ENCODE peak calls at places on chromosomes 3 and 15, in six cellular contexts. L, V, G, P, Y and A are unnamed samples.

GRCh38 chr3:187943677-187944390 is 198.6 kb upstream of the BCL6 start:
- DNase-seq in L (no peak), V (no peak), G (no peak), P (no peak), Y (no peak), A (no peak)

GRCh38 chr3:197503652-197504051 is 52.1 kb downstream of the BDH1 start:
- DNase-seq in L (no peak), V (no peak), G (no peak), P (no peak), Y (no peak), A (no peak)

GRCh38 chr3:121488628-121489027 is 57.2 kb downstream of the POLQ start:
- DNase-seq in L (no peak), V (peak; percentile 2), G (no peak), P (no peak), Y (no peak), A (no peak)

GRCh38 chr3:146350852-146351251 is 99.9 kb upstream of the PLSCR4 start:
- DNase-seq in L (no peak), V (no peak), G (no peak), P (no peak), Y (no peak), A (no peak)

GRCh38 chr3:71345429-71346027 is 238.0 kb downstream of the FOXP1 start:
- DNase-seq in L (no peak), V (no peak), G (no peak), P (no peak), Y (no peak), A (no peak)

GRCh38 chr15:39018966-39019365 is 454.4 kb upstream of the RASGRP1 start:
- DNase-seq in L (no peak), V (no peak), G (no peak), P (no peak), Y (no peak), A (no peak)

GRCh38 chr3:173663664-173664063 is 266.1 kb downstream of the NLGN1 start:
- DNase-seq in L (no peak), V (no peak), G (no peak), P (no peak), Y (no peak), A (no peak)

GRCh38 chr15:85503151-85503797 is 122.9 kb downstream of the AKAP13 start:
- DNase-seq in L (no peak), V (no peak), G (no peak), P (no peak), Y (no peak), A (no peak)

GRCh38 chr15:53869044-53869805 is 109.0 kb upstream of the UNC13C start:
- DNase-seq in L (no peak), V (no peak), G (no peak), P (no peak), Y (no peak), A (no peak)

GRCh38 chr3:13860001-13860400 is 19.9 kb downstream of the WNT7A start:
- DNase-seq in L (no peak), V (no peak), G (no peak), P (no peak), Y (no peak), A (no peak)

GRCh38 chr15:69673236-69673881 is 220.7 kb downstream of the RPLP1 start:
- DNase-seq in L (no peak), V (no peak), G (no peak), P (no peak), Y (no peak), A (no peak)

GRCh38 chr3:31041161-31041978 is 146.9 kb upstream of the GADL1 start:
- DNase-seq in L (no peak), V (peak; percentile 40), G (no peak), P (no peak), Y (no peak), A (no peak)

GRCh38 chr15:88331291-88331690 is 74.8 kb upstream of the NTRK3 start:
- DNase-seq in L (no peak), V (peak; percentile 85), G (peak; percentile 17), P (peak; percentile 49), Y (no peak), A (no peak)

GRCh38 chr3:30477149-30477921 is 129.1 kb upstream of the TGFBR2 start:
- DNase-seq in L (no peak), V (no peak), G (no peak), P (no peak), Y (no peak), A (no peak)

GRCh38 chr3:150061288-150062018 is 90.8 kb upstream of the PFN2 start:
- DNase-seq in L (no peak), V (no peak), G (no peak), P (no peak), Y (no peak), A (no peak)

GRCh38 chr3:125585595-125586223 is 9.6 kb downstream of the OSBPL11 start:
- DNase-seq in L (no peak), V (peak; percentile 63), G (no peak), P (peak; percentile 54), Y (no peak), A (peak; percentile 32)

GRCh38 chr3:14718539-14718938 is 43.6 kb downstream of the C3orf20 start:
- DNase-seq in L (no peak), V (no peak), G (no peak), P (no peak), Y (no peak), A (no peak)

GRCh38 chr15:70596354-70597055 is 166.9 kb downstream of the UACA start:
- DNase-seq in L (no peak), V (no peak), G (no peak), P (no peak), Y (no peak), A (no peak)

GRCh38 chr15:84749111-84749991 is 959 bp downstream of the ZNF592 start:
- DNase-seq in L (peak; percentile 65), V (peak; percentile 51), G (peak; percentile 23), P (peak; percentile 82), Y (peak; percentile 30), A (peak; percentile 7)

GRCh38 chr3:133887951-133888703 is 7.6 kb downstream of the RAB6B start:
- DNase-seq in L (no peak), V (no peak), G (no peak), P (no peak), Y (no peak), A (no peak)

GRCh38 chr3:69299344-69299743 is 86.5 kb downstream of the FRMD4B start:
- DNase-seq in L (no peak), V (no peak), G (no peak), P (no peak), Y (no peak), A (no peak)

GRCh38 chr15:94164202-94164807 is 67.1 kb upstream of the MCTP2 start:
- DNase-seq in L (peak; percentile 47), V (peak; percentile 77), G (no peak), P (peak; percentile 53), Y (no peak), A (peak; percentile 23)

GRCh38 chr3:149971403-149972075 is 844 bp upstream of the PFN2 start:
- DNase-seq in L (no peak), V (peak; percentile 82), G (no peak), P (peak; percentile 30), Y (peak; percentile 46), A (peak; percentile 39)

GRCh38 chr3:14439501-14440167 is 37.2 kb downstream of the SLC6A6 start:
- DNase-seq in L (peak; percentile 67), V (no peak), G (peak; percentile 80), P (no peak), Y (no peak), A (no peak)

GRCh38 chr15:52415628-52416027 is 113.1 kb downstream of the MYO5A start:
- DNase-seq in L (no peak), V (no peak), G (no peak), P (no peak), Y (no peak), A (no peak)

GRCh38 chr3:15521573-15521965 is at the start of gene COLQ:
- DNase-seq in L (no peak), V (peak; percentile 24), G (peak; percentile 17), P (no peak), Y (no peak), A (no peak)

GRCh38 chr15:100093211-100094126 is 248.3 kb downstream of the ADAMTS17 start:
- DNase-seq in L (no peak), V (no peak), G (no peak), P (no peak), Y (peak; percentile 9), A (no peak)

GRCh38 chr3:12886106-12886679 is 44.8 kb upstream of the RPL32 start:
- DNase-seq in L (no peak), V (no peak), G (no peak), P (peak; percentile 26), Y (no peak), A (no peak)

GRCh38 chr3:71385040-71385685 is 198.4 kb downstream of the FOXP1 start:
- DNase-seq in L (no peak), V (no peak), G (no peak), P (no peak), Y (no peak), A (no peak)

DNA sequence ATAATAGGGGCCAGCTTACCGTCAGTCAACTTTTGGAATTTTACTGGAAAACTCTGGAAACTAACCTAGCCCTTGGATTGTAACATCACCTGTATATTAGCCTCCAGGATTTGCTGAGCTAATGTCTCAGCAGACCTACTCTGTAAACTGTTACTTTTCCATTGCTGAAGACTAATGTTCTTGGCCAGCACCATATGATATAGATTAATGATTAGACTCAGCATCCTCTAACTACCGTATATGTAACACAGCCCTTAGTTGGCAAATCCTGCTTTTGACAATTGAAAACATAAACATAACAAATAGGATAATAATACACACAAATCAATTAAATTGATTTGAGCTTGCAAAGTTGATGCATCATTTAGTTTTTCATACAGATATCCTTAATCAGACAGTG is 26.6 kb upstream of the GBE1 start:
- DNase-seq in L (no peak), V (no peak), G (no peak), P (no peak), Y (no peak), A (no peak)
- H3K27ac ChIP-seq in L (no peak overlapping the region), V (peak overlapping the region; percentile 95), G (peak overlapping the region; percentile 44), P (no peak overlapping the region), Y (no peak overlapping the region), A (no peak overlapping the region)

GRCh38 chr3:44886561-44886960 is 12.2 kb downstream of the TGM4 start:
- DNase-seq in L (no peak), V (no peak), G (no peak), P (no peak), Y (no peak), A (no peak)
- H3K27ac ChIP-seq in L (no peak overlapping the region), V (no peak overlapping the region), G (no peak overlapping the region), P (no peak overlapping the region), Y (no peak overlapping the region), A (no peak overlapping the region)

GRCh38 chr15:55196458-55197361 is at the start of gene RSL24D1:
- DNase-seq in L (peak; percentile 93), V (peak; percentile 98), G (peak; percentile 93), P (peak; percentile 99), Y (peak; percentile 97), A (peak; percentile 92)
- H3K27ac ChIP-seq in L (peak within 1 kb of the TSS; percentile 69), V (peak within 1 kb of the TSS; percentile 91), G (peak within 1 kb of the TSS; percentile 91), P (peak within 1 kb of the TSS; percentile 92), Y (peak within 1 kb of the TSS; percentile 95), A (peak within 1 kb of the TSS; percentile 76)

GRCh38 chr15:68367992-68368391 is 64.0 kb downstream of the ITGA11 start:
- DNase-seq in L (no peak), V (no peak), G (peak; percentile 43), P (no peak), Y (no peak), A (no peak)

GRCh38 chr15:68365770-68366169 is 66.2 kb downstream of the ITGA11 start:
- DNase-seq in L (no peak), V (no peak), G (no peak), P (no peak), Y (no peak), A (no peak)

GRCh38 chr15:68368731-68369435 is 63.1 kb downstream of the ITGA11 start:
- DNase-seq in L (no peak), V (no peak), G (no peak), P (no peak), Y (no peak), A (no peak)

GRCh38 chr15:68366314-68366713 is 65.6 kb downstream of the ITGA11 start:
- DNase-seq in L (no peak), V (peak; percentile 28), G (no peak), P (no peak), Y (no peak), A (no peak)

GRCh38 chr15:68367226-68367625 is 64.7 kb downstream of the ITGA11 start:
- DNase-seq in L (no peak), V (no peak), G (no peak), P (no peak), Y (no peak), A (no peak)
- H3K27ac ChIP-seq in L (no peak overlapping the region), V (no peak overlapping the region), G (peak overlapping the region; percentile 80), P (no peak overlapping the region), Y (peak overlapping the region; percentile 91), A (no peak overlapping the region)